ENCODE peak calls at places on chromosomes 16 and 17, in nine cellular contexts. One of them, this sample, is unnamed.

GRCh38 chr17:79651751-79652150 is 40.9 kb upstream of the RBFOX3 start:
- DNase-seq in heart left ventricle: no peak
- DNase-seq in thyroid gland: no peak
- DNase-seq in stomach: no peak
- DNase-seq in sigmoid colon: peak; percentile 87
- DNase-seq in breast epithelium: no peak
- DNase-seq in transverse colon: no peak
- DNase-seq in esophagus muscularis mucosa: peak; percentile 87
- DNase-seq in uterus: peak; percentile 76
- DNase-seq in this sample: no peak

GRCh38 chr16:3938843-3939624 is 58.5 kb upstream of the CREBBP start:
- DNase-seq in heart left ventricle: peak; percentile 47
- DNase-seq in thyroid gland: no peak
- DNase-seq in stomach: peak; percentile 40
- DNase-seq in sigmoid colon: peak; percentile 76
- DNase-seq in breast epithelium: no peak
- DNase-seq in transverse colon: peak; percentile 30
- DNase-seq in esophagus muscularis mucosa: no peak
- DNase-seq in uterus: peak; percentile 45
- DNase-seq in this sample: peak; percentile 51

GRCh38 chr16:20538181-20538580 is 38.0 kb downstream of the ACSM2B start:
- DNase-seq in heart left ventricle: no peak
- DNase-seq in thyroid gland: no peak
- DNase-seq in stomach: no peak
- DNase-seq in sigmoid colon: no peak
- DNase-seq in breast epithelium: no peak
- DNase-seq in transverse colon: no peak
- DNase-seq in esophagus muscularis mucosa: peak; percentile 34
- DNase-seq in uterus: no peak
- DNase-seq in this sample: no peak

GRCh38 chr17:83176956-83177583 is 97.7 kb downstream of the METRNL start:
- DNase-seq in heart left ventricle: no peak
- DNase-seq in thyroid gland: no peak
- DNase-seq in stomach: no peak
- DNase-seq in sigmoid colon: peak; percentile 52
- DNase-seq in breast epithelium: peak; percentile 7
- DNase-seq in transverse colon: no peak
- DNase-seq in esophagus muscularis mucosa: peak; percentile 83
- DNase-seq in uterus: no peak
- DNase-seq in this sample: peak; percentile 0

GRCh38 chr16:85829751-85830445 is 30.4 kb downstream of the COX4I1 start:
- DNase-seq in heart left ventricle: peak; percentile 46
- DNase-seq in thyroid gland: peak; percentile 8
- DNase-seq in stomach: no peak
- DNase-seq in sigmoid colon: no peak
- DNase-seq in breast epithelium: no peak
- DNase-seq in transverse colon: peak; percentile 43
- DNase-seq in esophagus muscularis mucosa: no peak
- DNase-seq in uterus: no peak
- DNase-seq in this sample: peak; percentile 60

GRCh38 chr17:51668963-51669246 is 408.6 kb downstream of the UTP18 start:
- DNase-seq in heart left ventricle: no peak
- DNase-seq in thyroid gland: no peak
- DNase-seq in stomach: no peak
- DNase-seq in sigmoid colon: no peak
- DNase-seq in breast epithelium: no peak
- DNase-seq in transverse colon: no peak
- DNase-seq in esophagus muscularis mucosa: no peak
- DNase-seq in uterus: no peak
- DNase-seq in this sample: no peak

GRCh38 chr16:70805380-70805779 is 4.4 kb upstream of the VAC14 start:
- DNase-seq in heart left ventricle: no peak
- DNase-seq in thyroid gland: no peak
- DNase-seq in stomach: no peak
- DNase-seq in sigmoid colon: no peak
- DNase-seq in breast epithelium: no peak
- DNase-seq in transverse colon: no peak
- DNase-seq in esophagus muscularis mucosa: no peak
- DNase-seq in uterus: no peak
- DNase-seq in this sample: no peak

GRCh38 chr17:79035686-79036085 is 11.7 kb downstream of the C1QTNF1 start:
- DNase-seq in heart left ventricle: no peak
- DNase-seq in thyroid gland: no peak
- DNase-seq in stomach: no peak
- DNase-seq in sigmoid colon: no peak
- DNase-seq in breast epithelium: no peak
- DNase-seq in transverse colon: no peak
- DNase-seq in esophagus muscularis mucosa: no peak
- DNase-seq in uterus: no peak
- DNase-seq in this sample: no peak

GRCh38 chr16:64751906-64752305 is 370.0 kb downstream of the CDH11 start:
- DNase-seq in heart left ventricle: no peak
- DNase-seq in thyroid gland: no peak
- DNase-seq in stomach: no peak
- DNase-seq in sigmoid colon: no peak
- DNase-seq in breast epithelium: no peak
- DNase-seq in transverse colon: no peak
- DNase-seq in esophagus muscularis mucosa: no peak
- DNase-seq in uterus: no peak
- DNase-seq in this sample: no peak

GRCh38 chr17:35849469-35850348 is 19.0 kb downstream of the HEATR9 start:
- DNase-seq in heart left ventricle: peak; percentile 20
- DNase-seq in thyroid gland: peak; percentile 13
- DNase-seq in stomach: peak; percentile 45
- DNase-seq in sigmoid colon: no peak
- DNase-seq in breast epithelium: no peak
- DNase-seq in transverse colon: peak; percentile 43
- DNase-seq in esophagus muscularis mucosa: no peak
- DNase-seq in uterus: peak; percentile 26
- DNase-seq in this sample: peak; percentile 42

GRCh38 chr17:40349477-40350409 is 14.8 kb downstream of the GJD3 start:
- DNase-seq in heart left ventricle: peak; percentile 55
- DNase-seq in thyroid gland: no peak
- DNase-seq in stomach: peak; percentile 63
- DNase-seq in sigmoid colon: no peak
- DNase-seq in breast epithelium: no peak
- DNase-seq in transverse colon: no peak
- DNase-seq in esophagus muscularis mucosa: no peak
- DNase-seq in uterus: peak; percentile 25
- DNase-seq in this sample: no peak

GRCh38 chr17:82236142-82236971 is 7.5 kb downstream of the SLC16A3 start:
- DNase-seq in heart left ventricle: no peak
- DNase-seq in thyroid gland: peak; percentile 96
- DNase-seq in stomach: peak; percentile 75
- DNase-seq in sigmoid colon: peak; percentile 89
- DNase-seq in breast epithelium: no peak
- DNase-seq in transverse colon: peak; percentile 80
- DNase-seq in esophagus muscularis mucosa: peak; percentile 93
- DNase-seq in uterus: peak; percentile 69
- DNase-seq in this sample: peak; percentile 74

GRCh38 chr17:44797809-44798208 is 32.3 kb downstream of the GJC1 start:
- DNase-seq in heart left ventricle: no peak
- DNase-seq in thyroid gland: no peak
- DNase-seq in stomach: no peak
- DNase-seq in sigmoid colon: peak; percentile 82
- DNase-seq in breast epithelium: no peak
- DNase-seq in transverse colon: no peak
- DNase-seq in esophagus muscularis mucosa: no peak
- DNase-seq in uterus: peak; percentile 71
- DNase-seq in this sample: no peak

GRCh38 chr17:20156196-20157077 is 147.3 kb downstream of the SPECC1 start:
- DNase-seq in heart left ventricle: peak; percentile 20
- DNase-seq in thyroid gland: peak; percentile 15
- DNase-seq in stomach: peak; percentile 49
- DNase-seq in sigmoid colon: no peak
- DNase-seq in breast epithelium: peak; percentile 27
- DNase-seq in transverse colon: peak; percentile 61
- DNase-seq in esophagus muscularis mucosa: no peak
- DNase-seq in uterus: peak; percentile 33
- DNase-seq in this sample: peak; percentile 61

GRCh38 chr16:81266680-81267095 is 28.2 kb downstream of the BCO1 start:
- DNase-seq in heart left ventricle: no peak
- DNase-seq in thyroid gland: no peak
- DNase-seq in stomach: peak; percentile 69
- DNase-seq in sigmoid colon: no peak
- DNase-seq in breast epithelium: no peak
- DNase-seq in transverse colon: peak; percentile 73
- DNase-seq in esophagus muscularis mucosa: no peak
- DNase-seq in uterus: no peak
- DNase-seq in this sample: no peak

GRCh38 chr17:36152639-36153120 is 23.8 kb downstream of the TBC1D3B start:
- DNase-seq in heart left ventricle: no peak
- DNase-seq in thyroid gland: no peak
- DNase-seq in stomach: no peak
- DNase-seq in sigmoid colon: no peak
- DNase-seq in breast epithelium: no peak
- DNase-seq in transverse colon: no peak
- DNase-seq in esophagus muscularis mucosa: peak; percentile 91
- DNase-seq in uterus: no peak
- DNase-seq in this sample: no peak

GRCh38 chr16:90046971-90047713 is 27.9 kb upstream of the DBNDD1 start:
- DNase-seq in heart left ventricle: peak; percentile 45
- DNase-seq in thyroid gland: peak; percentile 89
- DNase-seq in stomach: peak; percentile 80
- DNase-seq in sigmoid colon: peak; percentile 90
- DNase-seq in breast epithelium: peak; percentile 58
- DNase-seq in transverse colon: peak; percentile 54
- DNase-seq in esophagus muscularis mucosa: no peak
- DNase-seq in uterus: peak; percentile 84
- DNase-seq in this sample: peak; percentile 68
- H3K27ac ChIP-seq in heart left ventricle: no peak overlapping the region
- H3K27ac ChIP-seq in thyroid gland: no peak overlapping the region
- H3K27ac ChIP-seq in stomach: no peak overlapping the region
- H3K27ac ChIP-seq in sigmoid colon: peak overlapping the region; percentile 4
- H3K27ac ChIP-seq in breast epithelium: peak overlapping the region; percentile 88
- H3K27ac ChIP-seq in transverse colon: no peak overlapping the region
- H3K27ac ChIP-seq in esophagus muscularis mucosa: peak overlapping the region; percentile 30
- H3K27ac ChIP-seq in uterus: peak overlapping the region; percentile 80
- H3K27ac ChIP-seq in this sample: peak overlapping the region; percentile 32

DNA sequence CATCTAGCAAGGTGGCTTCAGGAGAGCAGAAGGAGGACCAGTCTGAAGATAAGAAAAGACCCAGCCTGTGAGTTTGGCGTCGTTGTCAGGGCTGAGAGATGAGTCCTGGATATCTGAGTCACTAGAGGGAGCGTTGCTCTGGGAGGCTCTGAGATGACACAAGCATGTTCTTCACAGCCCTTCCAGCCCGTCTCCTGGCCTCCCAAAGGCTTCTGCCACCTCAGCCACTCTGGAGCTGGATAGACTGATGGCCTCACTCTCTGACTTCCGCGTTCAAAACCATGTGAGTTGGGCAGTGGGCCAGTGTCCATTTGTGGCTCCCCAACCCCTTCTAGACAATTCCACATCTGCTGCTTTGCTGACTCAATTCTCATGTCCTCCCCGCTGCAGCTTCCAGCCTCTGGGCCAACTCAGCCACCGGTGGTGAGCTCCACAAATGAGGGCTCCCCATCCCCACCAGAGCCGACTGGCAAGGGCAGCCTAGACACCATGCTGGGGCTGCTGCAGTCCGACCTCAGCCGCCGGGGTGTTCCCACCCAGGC is 2.3 kb downstream of the TGFB1I1 start:
- DNase-seq in heart left ventricle: no peak
- DNase-seq in thyroid gland: no peak
- DNase-seq in stomach: no peak
- DNase-seq in sigmoid colon: no peak
- DNase-seq in breast epithelium: no peak
- DNase-seq in transverse colon: no peak
- DNase-seq in esophagus muscularis mucosa: no peak
- DNase-seq in uterus: no peak
- DNase-seq in this sample: no peak
- TF ChIP-seq POLR2A in heart left ventricle: no peak
- TF ChIP-seq POLR2A in thyroid gland: no peak
- TF ChIP-seq POLR2A in stomach: no peak
- TF ChIP-seq POLR2A in sigmoid colon: no peak
- TF ChIP-seq POLR2A in breast epithelium: no peak
- TF ChIP-seq POLR2A in transverse colon: no peak
- TF ChIP-seq POLR2A in esophagus muscularis mucosa: no peak
- TF ChIP-seq POLR2A in uterus: no peak
- TF ChIP-seq POLR2A in this sample: no peak

DNA sequence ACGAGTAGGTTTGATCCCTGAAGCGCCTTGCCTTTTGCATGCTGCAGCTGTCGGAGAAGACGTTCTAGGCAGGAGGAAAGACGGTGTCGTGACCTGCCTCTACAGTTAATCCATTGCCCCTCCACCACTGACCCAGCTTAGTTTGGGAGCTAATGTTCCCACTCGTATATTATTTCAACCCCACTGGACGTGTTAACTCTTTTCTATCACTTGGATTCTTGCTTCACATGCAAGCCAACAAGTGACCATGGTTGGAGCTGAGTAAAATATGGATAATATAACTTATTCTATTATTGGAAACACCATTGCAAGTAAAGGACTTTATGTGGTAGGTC is 681 bp downstream of the CALCOCO2 start:
- DNase-seq in heart left ventricle: no peak
- DNase-seq in thyroid gland: no peak
- DNase-seq in stomach: no peak
- DNase-seq in sigmoid colon: no peak
- DNase-seq in breast epithelium: no peak
- DNase-seq in transverse colon: no peak
- DNase-seq in esophagus muscularis mucosa: no peak
- DNase-seq in uterus: no peak
- DNase-seq in this sample: no peak
- H3K4me1 ChIP-seq in heart left ventricle: peaks cover 6% of the 10 kb centered on the region
- H3K4me1 ChIP-seq in thyroid gland: peaks cover 35% of the 10 kb centered on the region
- H3K4me1 ChIP-seq in stomach: peaks cover 40% of the 10 kb centered on the region
- H3K4me1 ChIP-seq in sigmoid colon: peaks cover 41% of the 10 kb centered on the region
- H3K4me1 ChIP-seq in breast epithelium: peaks cover 4% of the 10 kb centered on the region
- H3K4me1 ChIP-seq in transverse colon: peaks cover 36% of the 10 kb centered on the region
- H3K4me1 ChIP-seq in esophagus muscularis mucosa: peaks cover 53% of the 10 kb centered on the region
- H3K4me1 ChIP-seq in uterus: peaks cover 12% of the 10 kb centered on the region
- H3K4me1 ChIP-seq in this sample: peaks cover 21% of the 10 kb centered on the region

DNA sequence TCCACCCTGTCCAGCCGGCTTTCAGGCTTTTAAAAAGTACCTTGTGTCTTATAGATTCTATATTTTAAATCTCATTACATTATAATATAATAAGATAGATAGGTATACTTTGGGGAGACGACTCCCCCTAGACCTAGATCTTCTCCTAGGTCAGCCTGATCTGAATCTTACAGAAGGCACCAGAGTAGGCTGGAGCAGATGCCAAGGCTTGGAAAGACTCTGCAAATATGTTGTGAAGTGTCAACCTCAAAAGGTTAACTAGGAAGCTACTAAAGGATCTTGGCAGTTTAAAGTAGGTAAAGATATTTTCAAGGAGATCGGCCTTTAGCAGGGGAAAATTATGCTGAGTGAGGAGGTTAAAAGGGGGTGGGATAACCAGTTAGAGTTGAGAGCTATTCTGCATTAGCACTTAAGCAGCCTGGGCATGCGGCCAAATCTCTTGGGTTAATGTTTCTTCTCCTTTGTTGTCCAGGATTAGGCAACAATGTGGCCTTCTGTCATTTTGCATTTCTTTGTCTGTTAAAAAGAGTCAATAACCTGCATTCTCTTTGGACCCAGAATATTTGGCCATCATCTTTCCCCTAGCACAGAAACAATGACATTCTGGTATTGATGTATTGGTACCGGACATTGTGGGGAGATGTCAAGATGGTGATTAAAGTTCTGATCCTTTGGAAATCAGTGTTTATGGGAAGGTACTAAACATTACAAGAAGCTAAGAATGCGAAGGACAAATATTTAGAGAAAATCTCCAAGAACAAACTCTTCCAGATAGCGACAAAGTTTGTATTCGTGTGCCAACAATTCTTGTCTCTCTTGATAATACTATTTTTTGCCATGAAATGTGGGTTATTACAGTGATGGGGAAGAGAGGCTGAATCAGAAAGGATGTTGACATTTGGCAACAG is 51.2 kb upstream of the DHX40 start:
- DNase-seq in heart left ventricle: peak; percentile 75
- DNase-seq in thyroid gland: peak; percentile 97
- DNase-seq in stomach: peak; percentile 82
- DNase-seq in sigmoid colon: peak; percentile 90
- DNase-seq in breast epithelium: peak; percentile 32
- DNase-seq in transverse colon: peak; percentile 78
- DNase-seq in esophagus muscularis mucosa: no peak
- DNase-seq in uterus: peak; percentile 48
- DNase-seq in this sample: peak; percentile 84
- H3K27ac ChIP-seq in heart left ventricle: no peak overlapping the region
- H3K27ac ChIP-seq in thyroid gland: peak overlapping the region; percentile 60
- H3K27ac ChIP-seq in stomach: no peak overlapping the region
- H3K27ac ChIP-seq in sigmoid colon: no peak overlapping the region
- H3K27ac ChIP-seq in breast epithelium: no peak overlapping the region
- H3K27ac ChIP-seq in transverse colon: no peak overlapping the region
- H3K27ac ChIP-seq in esophagus muscularis mucosa: no peak overlapping the region
- H3K27ac ChIP-seq in uterus: no peak overlapping the region
- H3K27ac ChIP-seq in this sample: no peak overlapping the region

This sample was measured in body of pancreas.